ENCODE peak calls at places on chromosomes 1 and 21, in six cellular contexts. D is IMR-90; K is thyroid gland; H is prostate gland; G is CD8-positive, alpha-beta memory T cell; J is uterus. T is an unnamed sample.

GRCh38 chr21:36820176-36821031 is 121.5 kb downstream of the SIM2 start:
- DNase-seq in H (no peak), J (no peak), D (no peak), K (no peak), G (no peak), T (no peak)

GRCh38 chr1:189513091-189513490 is 964.6 kb downstream of the BRINP3 start:
- DNase-seq in K (no peak), H (no peak), J (no peak), G (no peak), D (no peak), T (no peak)

GRCh38 chr1:67429528-67430357 is 459 bp downstream of the SERBP1 start:
- DNase-seq in J (peak; percentile 26), G (peak; percentile 48), D (no peak), K (peak; percentile 32), H (peak; percentile 5), T (peak; percentile 26)

GRCh38 chr1:108719654-108720435 is 7.1 kb downstream of the FNDC7 start:
- DNase-seq in H (no peak), J (no peak), G (no peak), K (no peak), D (peak; percentile 90), T (peak; percentile 55)

GRCh38 chr1:191831572-191831971 is 326.7 kb upstream of the RGS18 start:
- DNase-seq in K (no peak), J (no peak), G (no peak), D (no peak), H (no peak), T (no peak)

GRCh38 chr1:154158307-154159125 is 3.6 kb upstream of the NUP210L start:
- DNase-seq in K (no peak), H (no peak), D (no peak), J (no peak), G (no peak), T (no peak)

GRCh38 chr1:15765495-15766194 is 7.0 kb downstream of the FBLIM1 start:
- DNase-seq in J (no peak), G (no peak), H (no peak), D (peak; percentile 61), K (no peak), T (no peak)

GRCh38 chr1:168932539-168932938 is 174.0 kb upstream of the ATP1B1 start:
- DNase-seq in G (no peak), H (no peak), D (peak; percentile 31), K (no peak), J (no peak), T (no peak)

GRCh38 chr1:169312084-169312954 is 55.3 kb downstream of the NME7 start:
- DNase-seq in K (no peak), J (no peak), D (peak; percentile 98), G (peak; percentile 67), H (no peak), T (peak; percentile 50)

GRCh38 chr1:37794372-37795339 is 1.0 kb downstream of the MANEAL start:
- DNase-seq in H (no peak), D (no peak), K (no peak), G (no peak), J (no peak), T (no peak)

GRCh38 chr1:85404393-85404792 is 60.6 kb downstream of the DDAH1 start:
- DNase-seq in J (no peak), G (no peak), H (no peak), D (no peak), K (no peak), T (no peak)

GRCh38 chr21:45857761-45858160 is 123.8 kb upstream of the COL6A1 start:
- DNase-seq in K (no peak), G (no peak), J (no peak), D (no peak), H (no peak), T (no peak)

GRCh38 chr1:38330799-38331198 is 284.2 kb upstream of the POU3F1 start:
- DNase-seq in J (no peak), H (no peak), G (no peak), K (no peak), D (no peak), T (no peak)

GRCh38 chr1:19044975-19045831 is 88.7 kb upstream of the IFFO2 start:
- DNase-seq in G (no peak), J (no peak), D (peak; percentile 17), K (no peak), H (no peak), T (no peak)

GRCh38 chr1:1539310-1540014 is 962 bp downstream of the TMEM240 start:
- DNase-seq in J (peak; percentile 54), K (peak; percentile 77), G (no peak), H (no peak), D (peak; percentile 47), T (no peak)

GRCh38 chr1:19981507-19982312 is 2.3 kb upstream of the PLA2G2A start:
- DNase-seq in J (no peak), K (no peak), D (no peak), H (peak; percentile 55), G (no peak), T (no peak)

GRCh38 chr21:41536076-41536826 is 28.3 kb upstream of the TMPRSS2 start:
- DNase-seq in J (no peak), D (no peak), G (no peak), H (peak; percentile 85), K (peak; percentile 80), T (peak; percentile 91)

GRCh38 chr1:38680801-38681510 is 178.6 kb downstream of the RRAGC start:
- DNase-seq in G (no peak), K (no peak), J (no peak), H (no peak), D (no peak), T (no peak)

GRCh38 chr1:29805122-29805895 is 569.0 kb downstream of the PTPRU start:
- DNase-seq in D (no peak), J (no peak), H (no peak), G (no peak), K (peak; percentile 64), T (no peak)

GRCh38 chr1:111920221-111921024 is 69.0 kb downstream of the KCND3 start:
- DNase-seq in D (peak; percentile 5), K (peak; percentile 36), H (peak; percentile 68), J (no peak), G (no peak), T (no peak)

GRCh38 chr1:201624741-201625646 is 86.1 kb downstream of the NAV1 start:
- DNase-seq in H (no peak), G (no peak), K (no peak), J (peak; percentile 42), D (peak; percentile 98), T (no peak)

GRCh38 chr1:166383635-166384346 is 217.0 kb upstream of the FAM78B start:
- DNase-seq in D (no peak), K (no peak), G (no peak), J (no peak), H (no peak), T (no peak)

GRCh38 chr1:240435996-240436566 is 175.9 kb downstream of the GREM2 start:
- DNase-seq in G (no peak), J (no peak), K (no peak), D (peak; percentile 39), H (no peak), T (no peak)

GRCh38 chr1:100404816-100405215 is 52.5 kb downstream of the CDC14A start:
- DNase-seq in H (no peak), G (no peak), D (peak; percentile 54), K (no peak), J (no peak), T (no peak)

GRCh38 chr1:213041443-213041842 is 9.6 kb upstream of the RPS6KC1 start:
- DNase-seq in D (peak; percentile 77), H (no peak), G (no peak), J (no peak), K (no peak), T (no peak)

GRCh38 chr1:241235236-241235897 is 121.6 kb downstream of the RGS7 start:
- DNase-seq in H (no peak), D (no peak), G (no peak), J (no peak), K (no peak), T (no peak)

GRCh38 chr1:236142358-236143103 is at the start of gene GPR137B:
- DNase-seq in J (peak; percentile 56), G (peak; percentile 76), D (peak; percentile 54), K (peak; percentile 57), H (peak; percentile 37), T (no peak)

GRCh38 chr21:32494946-32495703 is 82.6 kb downstream of the EVA1C start:
- DNase-seq in K (no peak), J (peak; percentile 73), H (peak; percentile 58), D (peak; percentile 79), G (no peak), T (peak; percentile 58)

GRCh38 chr1:113981962-113982931 is 3.0 kb downstream of the OLFML3 start:
- DNase-seq in K (peak; percentile 50), J (peak; percentile 85), D (peak; percentile 82), H (no peak), G (no peak), T (no peak)

GRCh38 chr1:12029720-12030339 is 10.5 kb downstream of the MIIP start:
- DNase-seq in H (no peak), G (no peak), K (no peak), J (no peak), D (no peak), T (no peak)

GRCh38 chr1:115073298-115074087 is 15.8 kb downstream of the TSPAN2 start:
- DNase-seq in G (no peak), H (no peak), K (no peak), J (no peak), D (no peak), T (no peak)

GRCh38 chr1:155989242-155989991 is 11.1 kb upstream of the ARHGEF2 start:
- DNase-seq in H (peak; percentile 43), K (peak; percentile 64), D (peak; percentile 61), G (peak; percentile 86), J (peak; percentile 75), T (peak; percentile 70)
- H3K4me3 ChIP-seq in H (peak overlapping the region; percentile 10), K (no peak overlapping the region), D (no peak overlapping the region), G (no peak overlapping the region), J (peak overlapping the region; percentile 35), T (no peak overlapping the region)

DNA sequence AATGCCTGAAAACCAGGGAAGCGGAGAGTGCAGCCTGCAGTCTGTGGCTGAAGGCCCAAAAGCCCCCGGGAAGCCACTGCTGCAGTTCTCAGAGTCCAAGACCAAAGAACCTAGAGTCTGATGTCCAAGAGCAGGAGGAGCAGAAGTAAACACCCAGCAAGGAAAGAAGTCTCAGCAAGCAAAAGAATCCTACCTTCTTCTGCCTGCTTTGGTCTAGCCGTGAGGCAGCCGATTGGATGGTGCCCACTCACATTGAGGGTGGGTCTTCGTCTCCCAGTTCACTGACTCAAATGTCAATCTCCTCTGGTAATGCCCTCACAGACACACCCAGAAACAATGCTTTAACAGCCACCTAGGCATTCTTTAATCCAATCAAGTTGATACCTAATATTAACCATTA is 217.5 kb downstream of the PLA2G4A start:
- DNase-seq in J (no peak), K (no peak), D (no peak), H (no peak), G (no peak), T (no peak)
- H3K4me3 ChIP-seq in J (no peak overlapping the region), K (no peak overlapping the region), D (no peak overlapping the region), H (no peak overlapping the region), G (no peak overlapping the region), T (no peak overlapping the region)

GRCh38 chr1:151511636-151512215 is 539 bp downstream of the CGN start:
- DNase-seq in K (peak; percentile 72), G (peak; percentile 49), H (peak; percentile 46), D (no peak), J (no peak), T (peak; percentile 54)
- H3K4me3 ChIP-seq in K (no peak overlapping the region), G (peak overlapping the region; percentile 80), H (peak overlapping the region; percentile 66), D (peak overlapping the region; percentile 54), J (peak overlapping the region; percentile 31), T (peak overlapping the region; percentile 62)

DNA sequence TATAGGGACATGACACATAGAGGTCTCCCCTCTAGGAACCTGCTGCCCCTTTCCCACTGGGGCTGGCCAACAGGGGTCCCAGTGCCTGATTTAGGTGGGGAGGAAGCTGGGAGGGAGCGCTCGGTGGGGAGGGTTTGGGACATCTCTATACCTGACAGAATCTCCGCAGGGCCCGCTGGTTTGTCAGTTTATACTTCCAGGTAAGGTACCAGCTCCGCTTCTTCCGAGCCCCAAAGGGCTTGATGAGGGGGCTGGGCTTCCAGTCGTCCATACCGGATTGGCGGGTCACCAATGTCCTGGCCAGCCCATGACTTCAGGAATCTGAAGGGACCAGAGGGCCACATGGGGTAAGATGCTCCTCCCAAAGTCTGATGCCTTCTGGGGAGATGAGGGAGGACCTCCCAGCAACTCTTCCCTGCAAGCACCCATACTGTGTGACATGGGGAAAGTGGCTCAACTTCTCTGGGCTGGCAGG is 646 bp downstream of the POMGNT1 start:
- DNase-seq in J (no peak), H (no peak), D (no peak), K (no peak), G (no peak), T (no peak)
- H3K4me3 ChIP-seq in J (peak overlapping the region; percentile 53), H (peak overlapping the region; percentile 52), D (peak overlapping the region; percentile 72), K (peak overlapping the region; percentile 26), G (peak overlapping the region; percentile 87), T (peak overlapping the region; percentile 87)